ENCODE peak calls at places on chromosomes 11 and 22, in eight cellular contexts. O is fibroblast of lung, J is Calu3, A is cardiac fibroblast, R is adrenal gland, H is BJ, Q is stomach, V is fibroblast of the aortic adventitia. E is an unnamed sample.

GRCh38 chr22:18085188-18085587 is 7.4 kb downstream of the PEX26 start:
- DNase-seq in O (peak; percentile 20), J (no peak), A (peak; percentile 58), R (no peak), H (no peak), Q (peak; percentile 62), V (peak; percentile 49), E (no peak)

GRCh38 chr11:108302121-108302785 is 79.4 kb downstream of the ATM start:
- DNase-seq in O (peak; percentile 57), J (no peak), A (peak; percentile 53), R (no peak), H (no peak), Q (no peak), V (no peak), E (no peak)

GRCh38 chr22:28268845-28269244 is 349.8 kb upstream of the PITPNB start:
- DNase-seq in O (no peak), J (no peak), A (no peak), R (no peak), H (no peak), Q (no peak), V (peak; percentile 19), E (no peak)

GRCh38 chr11:110032257-110032656 is 60.9 kb upstream of the ZC3H12C start:
- DNase-seq in O (peak; percentile 6), J (no peak), A (no peak), R (no peak), H (no peak), Q (no peak), V (peak; percentile 4), E (peak; percentile 18)

GRCh38 chr11:129862123-129862522 is 33.3 kb downstream of the NFRKB start:
- DNase-seq in O (no peak), J (peak; percentile 6), A (no peak), R (no peak), H (no peak), Q (no peak), V (no peak), E (no peak)

GRCh38 chr11:79062814-79063762 is 377.7 kb downstream of the TENM4 start:
- DNase-seq in O (no peak), J (peak; percentile 25), A (peak; percentile 37), R (no peak), H (no peak), Q (no peak), V (peak; percentile 48), E (no peak)

GRCh38 chr22:25564320-25564978 is at the start of gene GRK3:
- DNase-seq in O (peak; percentile 50), J (peak; percentile 77), A (peak; percentile 35), R (peak; percentile 74), H (no peak), Q (peak; percentile 55), V (peak; percentile 15), E (peak; percentile 14)

GRCh38 chr11:116513894-116514293 is 258.9 kb downstream of the BUD13 start:
- DNase-seq in O (peak; percentile 18), J (peak; percentile 36), A (peak; percentile 62), R (peak; percentile 23), H (no peak), Q (no peak), V (peak; percentile 43), E (peak; percentile 15)

DNA sequence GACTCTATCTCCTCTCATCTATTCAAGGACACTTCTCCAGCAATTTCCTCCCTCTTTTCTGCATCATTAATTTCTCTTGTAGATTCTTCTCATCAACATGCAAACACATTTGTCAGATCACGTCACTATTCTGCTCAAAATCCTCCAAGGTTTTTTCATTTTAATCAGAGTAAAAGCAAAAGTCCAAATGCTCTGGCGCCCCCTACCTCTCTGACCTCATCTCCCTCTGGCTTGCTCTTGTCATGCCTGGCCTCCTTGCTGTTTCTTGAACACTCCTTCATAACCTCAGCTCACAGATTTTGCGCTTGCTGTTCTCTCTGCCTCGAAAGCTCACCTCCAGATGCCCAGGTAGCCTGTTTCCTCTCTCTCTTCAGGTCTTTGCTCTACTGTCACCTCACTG is 22.4 kb downstream of the RTCB start:
- DNase-seq in O (no peak), J (peak; percentile 22), A (peak; percentile 36), R (no peak), H (no peak), Q (no peak), V (peak; percentile 20), E (peak; percentile 15)
- TF ChIP-seq CTCF in O (peak; percentile 35), J (peak; percentile 46), A (peak; percentile 42), R (peak; percentile 30), H (peak; percentile 47), Q (no peak), V (peak; percentile 42), E (peak; percentile 65)

GRCh38 chr11:35466058-35466457 is 46.7 kb upstream of the SLC1A2 start:
- DNase-seq in O (no peak), J (no peak), A (no peak), R (no peak), H (no peak), Q (no peak), V (no peak), E (no peak)

GRCh38 chr11:35463211-35463810 is 44.0 kb upstream of the SLC1A2 start:
- DNase-seq in O (no peak), J (no peak), A (no peak), R (no peak), H (no peak), Q (no peak), V (no peak), E (no peak)

GRCh38 chr11:35461917-35462316 is 42.6 kb upstream of the SLC1A2 start:
- DNase-seq in O (no peak), J (no peak), A (no peak), R (no peak), H (no peak), Q (no peak), V (no peak), E (no peak)

GRCh38 chr11:35458846-35459245 is 39.5 kb upstream of the SLC1A2 start:
- DNase-seq in O (peak; percentile 50), J (no peak), A (no peak), R (no peak), H (peak; percentile 9), Q (no peak), V (no peak), E (peak; percentile 42)

DNA sequence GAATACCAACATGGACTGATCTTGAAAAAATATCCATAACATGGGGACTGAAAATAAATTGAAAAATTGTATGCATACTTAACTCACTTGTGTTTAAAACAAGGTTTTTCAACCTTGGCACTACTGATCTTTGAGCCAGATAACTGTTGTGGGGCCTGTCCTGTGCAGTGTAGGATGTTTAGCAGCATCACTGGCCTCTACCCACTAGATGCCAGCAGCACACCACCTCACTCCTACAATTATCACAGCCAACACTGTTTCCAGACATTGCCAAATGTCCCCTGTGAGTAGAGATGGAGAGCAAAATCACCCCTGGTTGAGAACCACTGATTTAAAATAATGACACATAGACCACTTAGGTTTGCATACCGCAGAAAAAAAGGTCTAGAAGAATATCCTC is 45.0 kb upstream of the SLC1A2 start:
- DNase-seq in O (peak; percentile 16), J (no peak), A (no peak), R (no peak), H (no peak), Q (no peak), V (peak; percentile 20), E (no peak)
- TF ChIP-seq CTCF in O (no peak), J (no peak), A (peak; percentile 7), R (no peak), H (peak; percentile 21), Q (no peak), V (peak; percentile 36), E (peak; percentile 38)

GRCh38 chr11:123235687-123236261 is 40.7 kb upstream of the CLMP start:
- DNase-seq in O (peak; percentile 27), J (no peak), A (peak; percentile 73), R (no peak), H (no peak), Q (no peak), V (peak; percentile 92), E (peak; percentile 50)

GRCh38 chr11:123233978-123234340 is 38.9 kb upstream of the CLMP start:
- DNase-seq in O (no peak), J (no peak), A (no peak), R (no peak), H (no peak), Q (no peak), V (no peak), E (no peak)

GRCh38 chr11:123238297-123238696 is 43.2 kb upstream of the CLMP start:
- DNase-seq in O (no peak), J (no peak), A (peak; percentile 43), R (no peak), H (no peak), Q (no peak), V (peak; percentile 93), E (peak; percentile 33)

GRCh38 chr11:123233280-123233977 is 38.4 kb upstream of the CLMP start:
- DNase-seq in O (no peak), J (no peak), A (no peak), R (no peak), H (no peak), Q (no peak), V (no peak), E (no peak)

DNA sequence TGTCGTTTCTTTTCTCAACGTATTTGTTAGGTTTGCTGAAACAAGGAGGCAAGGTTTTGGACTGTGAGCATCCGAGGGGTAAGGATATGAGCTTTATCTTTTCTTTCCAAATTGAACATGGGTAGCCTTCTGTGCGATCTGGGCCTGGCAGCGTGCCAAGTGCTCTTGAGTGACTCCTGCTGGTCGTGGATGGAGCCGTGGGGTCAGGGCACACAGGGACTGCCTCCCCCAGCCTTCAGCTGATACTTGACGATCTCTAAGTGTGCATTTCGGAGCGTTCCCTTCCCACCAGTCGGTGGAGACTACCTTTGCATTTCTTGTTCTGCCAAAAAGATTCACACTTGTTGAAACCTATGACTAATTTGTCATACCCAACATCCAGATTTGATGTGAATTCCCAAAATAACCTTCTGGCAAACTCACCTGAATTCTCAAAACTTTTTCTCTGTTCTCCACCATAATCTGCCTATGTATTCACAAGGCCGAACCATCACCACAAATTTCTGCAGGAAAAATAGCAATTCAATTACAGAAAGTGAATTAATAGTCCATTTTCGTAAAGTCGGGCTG is 40.2 kb upstream of the CLMP start:
- DNase-seq in O (no peak), J (peak; percentile 2), A (peak; percentile 61), R (no peak), H (no peak), Q (peak; percentile 44), V (peak; percentile 54), E (no peak)
- TF ChIP-seq CTCF in O (peak; percentile 47), J (peak; percentile 12), A (peak; percentile 67), R (peak; percentile 45), H (peak; percentile 60), Q (peak; percentile 34), V (peak; percentile 79), E (peak; percentile 65)

GRCh38 chr11:17845431-17845881 is 110.9 kb downstream of the KCNC1 start:
- DNase-seq in O (peak; percentile 89), J (no peak), A (peak; percentile 53), R (no peak), H (peak; percentile 30), Q (no peak), V (peak; percentile 94), E (peak; percentile 82)

GRCh38 chr11:17852246-17852645 is 117.7 kb downstream of the KCNC1 start:
- DNase-seq in O (peak; percentile 39), J (no peak), A (no peak), R (no peak), H (no peak), Q (no peak), V (no peak), E (no peak)

GRCh38 chr11:17851697-17852096 is 117.1 kb downstream of the KCNC1 start:
- DNase-seq in O (no peak), J (no peak), A (no peak), R (no peak), H (no peak), Q (no peak), V (no peak), E (no peak)

GRCh38 chr11:17848709-17849108 is 114.1 kb downstream of the KCNC1 start:
- DNase-seq in O (no peak), J (no peak), A (no peak), R (no peak), H (no peak), Q (no peak), V (no peak), E (no peak)

DNA sequence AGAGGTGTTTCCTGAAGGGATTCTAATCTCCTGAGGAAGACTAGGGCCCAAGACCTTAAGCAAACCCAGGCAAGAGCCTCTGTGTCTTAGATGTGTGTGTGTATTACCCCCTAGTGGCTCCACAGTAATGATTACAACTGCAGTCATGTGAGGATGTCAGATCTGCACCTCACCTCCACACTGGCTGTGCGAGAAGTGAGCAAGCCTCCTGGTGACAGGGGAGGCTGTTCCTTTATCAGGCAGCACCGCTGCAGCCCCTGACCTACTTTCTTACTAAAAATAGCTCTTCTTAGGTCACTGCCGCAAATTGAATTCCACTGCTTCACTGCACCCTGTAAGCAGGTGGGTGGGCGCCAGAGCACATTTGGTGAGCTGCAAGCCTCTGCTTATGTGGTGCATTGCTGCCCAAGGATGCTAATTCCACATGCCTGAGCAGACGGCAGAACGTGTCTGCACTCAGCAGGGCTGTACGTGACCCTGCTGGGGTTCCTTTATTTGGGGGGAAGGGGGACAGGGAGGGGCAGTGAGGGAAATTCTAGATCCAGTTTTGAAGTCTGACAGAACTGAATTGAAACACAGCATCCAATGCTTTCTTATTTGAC is 112.4 kb downstream of the KCNC1 start:
- DNase-seq in O (peak; percentile 68), J (peak; percentile 30), A (peak; percentile 18), R (no peak), H (no peak), Q (no peak), V (peak; percentile 28), E (peak; percentile 42)
- TF ChIP-seq CTCF in O (peak; percentile 24), J (no peak), A (peak; percentile 6), R (peak; percentile 10), H (no peak), Q (no peak), V (peak; percentile 20), E (no peak)

E was measured in astrocyte of the spinal cord.